ENCODE peak calls at places on chromosomes 5 and 9, in nine cellular contexts. H, U, M, C, S, E, W, D and P are unnamed samples.

GRCh38 chr9:119026120-119026519 is 343.1 kb downstream of the BRINP1 start:
- DNase-seq in H (peak; percentile 69), U (no peak), M (no peak), C (no peak), S (peak; percentile 82), E (peak; percentile 88), W (peak; percentile 52), D (no peak), P (no peak)

GRCh38 chr9:90961375-90961774 is 159.8 kb downstream of the SYK start:
- DNase-seq in H (no peak), U (no peak), M (no peak), C (peak; percentile 38), S (no peak), E (no peak), W (peak; percentile 50), D (no peak), P (no peak)

GRCh38 chr9:19935422-19935821 is 146.6 kb upstream of the SLC24A2 start:
- DNase-seq in H (no peak), U (no peak), M (no peak), C (no peak), S (no peak), E (no peak), W (no peak), D (no peak), P (no peak)

GRCh38 chr5:56683733-56684132 is 131.6 kb upstream of the MAP3K1 start:
- DNase-seq in H (no peak), U (no peak), M (no peak), C (no peak), S (no peak), E (no peak), W (no peak), D (no peak), P (no peak)

GRCh38 chr5:81393783-81394718 is at the start of gene ACOT12:
- DNase-seq in H (peak; percentile 61), U (no peak), M (no peak), C (peak; percentile 19), S (peak; percentile 3), E (peak; percentile 82), W (no peak), D (peak; percentile 38), P (no peak)

GRCh38 chr5:145908206-145908945 is 28.0 kb upstream of the SH3RF2 start:
- DNase-seq in H (no peak), U (no peak), M (no peak), C (no peak), S (no peak), E (no peak), W (no peak), D (no peak), P (no peak)

GRCh38 chr5:72510610-72511121 is 3.5 kb upstream of the ZNF366 start:
- DNase-seq in H (peak; percentile 70), U (no peak), M (no peak), C (peak; percentile 56), S (peak; percentile 54), E (peak; percentile 83), W (no peak), D (no peak), P (peak; percentile 71)

GRCh38 chr5:6831678-6832077 is 118.4 kb downstream of the TENT4A start:
- DNase-seq in H (no peak), U (no peak), M (no peak), C (no peak), S (no peak), E (no peak), W (no peak), D (no peak), P (no peak)

GRCh38 chr9:93908591-93909241 is 46.4 kb downstream of the BARX1 start:
- DNase-seq in H (no peak), U (no peak), M (no peak), C (no peak), S (no peak), E (no peak), W (peak; percentile 64), D (no peak), P (no peak)

GRCh38 chr5:51988561-51988960 is 605.3 kb downstream of the ISL1 start:
- DNase-seq in H (no peak), U (no peak), M (no peak), C (no peak), S (no peak), E (no peak), W (no peak), D (no peak), P (no peak)

GRCh38 chr9:15308511-15308910 is 1.5 kb upstream of the TTC39B start:
- DNase-seq in H (no peak), U (no peak), M (no peak), C (peak; percentile 73), S (no peak), E (no peak), W (no peak), D (no peak), P (no peak)